ENCODE peak calls at places on chromosomes 3 and 15, in five cellular contexts. One of them, this sample, is unnamed.

GRCh38 chr3:122890077-122890484 is 95.2 kb downstream of the SLC49A4 start:
- DNase-seq in H1: peak
- DNase-seq in mesenchymal stem cell: peak
- DNase-seq in neuronal stem cell: peak
- DNase-seq in trophoblast cell: no peak
- DNase-seq in this sample: peak

GRCh38 chr3:58628823-58629562 is 37.6 kb downstream of the FAM3D start:
- DNase-seq in neuronal stem cell: no peak
- DNase-seq in H1: no peak
- DNase-seq in mesenchymal stem cell: no peak
- DNase-seq in trophoblast cell: no peak
- DNase-seq in this sample: no peak

GRCh38 chr3:57691411-57692133 is 1.3 kb downstream of the DENND6A start:
- DNase-seq in mesenchymal stem cell: peak
- DNase-seq in trophoblast cell: no peak
- DNase-seq in neuronal stem cell: no peak
- DNase-seq in H1: no peak
- DNase-seq in this sample: no peak

GRCh38 chr3:88824646-88825303 is 282.6 kb upstream of the EPHA3 start:
- DNase-seq in H1: no peak
- DNase-seq in neuronal stem cell: no peak
- DNase-seq in trophoblast cell: no peak
- DNase-seq in mesenchymal stem cell: peak
- DNase-seq in this sample: no peak

GRCh38 chr3:193686665-193687506 is 93.9 kb downstream of the OPA1 start:
- DNase-seq in trophoblast cell: no peak
- DNase-seq in neuronal stem cell: no peak
- DNase-seq in mesenchymal stem cell: no peak
- DNase-seq in H1: no peak
- DNase-seq in this sample: no peak

GRCh38 chr3:81173514-81173913 is 587.9 kb downstream of the GBE1 start:
- DNase-seq in H1: no peak
- DNase-seq in neuronal stem cell: no peak
- DNase-seq in trophoblast cell: peak
- DNase-seq in mesenchymal stem cell: no peak
- DNase-seq in this sample: peak

GRCh38 chr15:60396964-60397771 is 618 bp downstream of the ANXA2 start:
- DNase-seq in trophoblast cell: peak
- DNase-seq in mesenchymal stem cell: peak
- DNase-seq in neuronal stem cell: no peak
- DNase-seq in H1: peak
- DNase-seq in this sample: peak

GRCh38 chr15:63492541-63493077 is 11.8 kb upstream of the USP3 start:
- DNase-seq in neuronal stem cell: no peak
- DNase-seq in H1: no peak
- DNase-seq in mesenchymal stem cell: peak
- DNase-seq in trophoblast cell: no peak
- DNase-seq in this sample: no peak

GRCh38 chr3:16504242-16504641 is 9.3 kb downstream of the RFTN1 start:
- DNase-seq in H1: no peak
- DNase-seq in neuronal stem cell: no peak
- DNase-seq in trophoblast cell: no peak
- DNase-seq in mesenchymal stem cell: peak
- DNase-seq in this sample: no peak

GRCh38 chr15:65310431-65311137 is 6.1 kb downstream of the RNU5B-1 start:
- DNase-seq in H1: no peak
- DNase-seq in trophoblast cell: peak
- DNase-seq in neuronal stem cell: no peak
- DNase-seq in mesenchymal stem cell: peak
- DNase-seq in this sample: no peak

GRCh38 chr3:16085884-16086608 is 88.4 kb upstream of the GALNT15 start:
- DNase-seq in neuronal stem cell: no peak
- DNase-seq in trophoblast cell: no peak
- DNase-seq in mesenchymal stem cell: no peak
- DNase-seq in H1: no peak
- DNase-seq in this sample: no peak

GRCh38 chr15:52095597-52096262 is 16.8 kb downstream of the BCL2L10 start:
- DNase-seq in trophoblast cell: peak
- DNase-seq in mesenchymal stem cell: peak
- DNase-seq in neuronal stem cell: no peak
- DNase-seq in H1: no peak
- DNase-seq in this sample: no peak

GRCh38 chr3:68535782-68536181 is 396.6 kb downstream of the TAFA4 start:
- DNase-seq in neuronal stem cell: no peak
- DNase-seq in H1: no peak
- DNase-seq in trophoblast cell: no peak
- DNase-seq in mesenchymal stem cell: no peak
- DNase-seq in this sample: no peak

GRCh38 chr3:188890572-188891270 is 281.1 kb upstream of the TPRG1 start:
- DNase-seq in H1: no peak
- DNase-seq in neuronal stem cell: no peak
- DNase-seq in mesenchymal stem cell: peak
- DNase-seq in trophoblast cell: no peak
- DNase-seq in this sample: no peak

GRCh38 chr3:86938706-86939105 is 52.2 kb downstream of the VGLL3 start:
- DNase-seq in H1: no peak
- DNase-seq in trophoblast cell: no peak
- DNase-seq in mesenchymal stem cell: peak
- DNase-seq in neuronal stem cell: no peak
- DNase-seq in this sample: no peak

GRCh38 chr3:107880702-107881101 is 210.1 kb downstream of the CD47 start:
- DNase-seq in neuronal stem cell: no peak
- DNase-seq in H1: no peak
- DNase-seq in trophoblast cell: no peak
- DNase-seq in mesenchymal stem cell: no peak
- DNase-seq in this sample: no peak

GRCh38 chr3:16759227-16759903 is 125.4 kb upstream of the PLCL2 start:
- DNase-seq in H1: no peak
- DNase-seq in neuronal stem cell: no peak
- DNase-seq in trophoblast cell: peak
- DNase-seq in mesenchymal stem cell: no peak
- DNase-seq in this sample: no peak

GRCh38 chr3:62882676-62883228 is 7.5 kb upstream of the CADPS start:
- DNase-seq in mesenchymal stem cell: no peak
- DNase-seq in trophoblast cell: no peak
- DNase-seq in H1: no peak
- DNase-seq in neuronal stem cell: no peak
- DNase-seq in this sample: no peak

GRCh38 chr3:183226333-183226732 is 26.7 kb upstream of the B3GNT5 start:
- DNase-seq in mesenchymal stem cell: no peak
- DNase-seq in neuronal stem cell: no peak
- DNase-seq in trophoblast cell: no peak
- DNase-seq in H1: no peak
- DNase-seq in this sample: no peak

GRCh38 chr3:54056521-54056920 is 65.8 kb upstream of the CACNA2D3 start:
- DNase-seq in neuronal stem cell: no peak
- DNase-seq in trophoblast cell: peak
- DNase-seq in H1: no peak
- DNase-seq in mesenchymal stem cell: no peak
- DNase-seq in this sample: no peak

GRCh38 chr3:47606171-47606570 is 27.5 kb upstream of the CSPG5 start:
- DNase-seq in neuronal stem cell: no peak
- DNase-seq in H1: no peak
- DNase-seq in mesenchymal stem cell: no peak
- DNase-seq in trophoblast cell: no peak
- DNase-seq in this sample: no peak

GRCh38 chr3:129197341-129197740 is 13.6 kb upstream of the CNBP start:
- DNase-seq in trophoblast cell: peak
- DNase-seq in H1: no peak
- DNase-seq in neuronal stem cell: no peak
- DNase-seq in mesenchymal stem cell: peak
- DNase-seq in this sample: no peak

GRCh38 chr3:52554026-52554755 is 17.8 kb downstream of the UQCC5 start:
- DNase-seq in H1: no peak
- DNase-seq in mesenchymal stem cell: no peak
- DNase-seq in trophoblast cell: peak
- DNase-seq in neuronal stem cell: no peak
- DNase-seq in this sample: no peak

GRCh38 chr3:52784931-52785590 is 7.7 kb downstream of the ITIH1 start:
- DNase-seq in mesenchymal stem cell: no peak
- DNase-seq in trophoblast cell: no peak
- DNase-seq in neuronal stem cell: no peak
- DNase-seq in H1: no peak
- DNase-seq in this sample: no peak

GRCh38 chr3:189849262-189849661 is 218.1 kb downstream of the TP63 start:
- DNase-seq in mesenchymal stem cell: no peak
- DNase-seq in trophoblast cell: no peak
- DNase-seq in H1: no peak
- DNase-seq in neuronal stem cell: no peak
- DNase-seq in this sample: no peak

GRCh38 chr3:177474652-177475051 is 277.4 kb upstream of the TBL1XR1 start:
- DNase-seq in trophoblast cell: no peak
- DNase-seq in neuronal stem cell: no peak
- DNase-seq in mesenchymal stem cell: no peak
- DNase-seq in H1: no peak
- DNase-seq in this sample: no peak

GRCh38 chr15:50889589-50889988 is 18.9 kb upstream of the AP4E1 start:
- DNase-seq in neuronal stem cell: no peak
- DNase-seq in mesenchymal stem cell: no peak
- DNase-seq in trophoblast cell: no peak
- DNase-seq in H1: no peak
- DNase-seq in this sample: no peak

GRCh38 chr3:136577791-136578190 is 174.4 kb downstream of the STAG1 start:
- DNase-seq in trophoblast cell: no peak
- DNase-seq in H1: no peak
- DNase-seq in mesenchymal stem cell: no peak
- DNase-seq in neuronal stem cell: no peak
- DNase-seq in this sample: no peak

GRCh38 chr15:94346272-94346671 is 114.9 kb downstream of the MCTP2 start:
- DNase-seq in H1: no peak
- DNase-seq in trophoblast cell: no peak
- DNase-seq in mesenchymal stem cell: no peak
- DNase-seq in neuronal stem cell: no peak
- DNase-seq in this sample: no peak

GRCh38 chr3:196604548-196604947 is 34.9 kb upstream of the NRROS start:
- DNase-seq in H1: peak
- DNase-seq in mesenchymal stem cell: no peak
- DNase-seq in trophoblast cell: no peak
- DNase-seq in neuronal stem cell: no peak
- DNase-seq in this sample: no peak

GRCh38 chr15:99556010-99556409 is 9.8 kb upstream of the MEF2A start:
- DNase-seq in trophoblast cell: no peak
- DNase-seq in mesenchymal stem cell: no peak
- DNase-seq in H1: no peak
- DNase-seq in neuronal stem cell: no peak
- DNase-seq in this sample: no peak

GRCh38 chr3:10722921-10723320 is 93.1 kb upstream of the SLC6A11 start:
- DNase-seq in H1: no peak
- DNase-seq in trophoblast cell: no peak
- DNase-seq in mesenchymal stem cell: no peak
- DNase-seq in neuronal stem cell: no peak
- DNase-seq in this sample: peak
- H2BK12ac ChIP-seq in H1: no peak
- H2BK12ac ChIP-seq in trophoblast cell: no peak
- H2BK12ac ChIP-seq in mesenchymal stem cell: no peak
- H2BK12ac ChIP-seq in neuronal stem cell: no peak
- H2BK12ac ChIP-seq in this sample: no peak

GRCh38 chr15:96349034-96349932 is 18.8 kb downstream of the NR2F2 start:
- DNase-seq in trophoblast cell: no peak
- DNase-seq in H1: no peak
- DNase-seq in neuronal stem cell: no peak
- DNase-seq in mesenchymal stem cell: peak
- DNase-seq in this sample: no peak
- H3K23ac ChIP-seq in trophoblast cell: no peak
- H3K23ac ChIP-seq in H1: no peak
- H3K23ac ChIP-seq in neuronal stem cell: no peak
- H3K23ac ChIP-seq in mesenchymal stem cell: no peak
- H3K23ac ChIP-seq in this sample: no peak

GRCh38 chr15:67885848-67886247 is 46.0 kb upstream of the RNU6-1 start:
- DNase-seq in neuronal stem cell: no peak
- DNase-seq in trophoblast cell: no peak
- DNase-seq in mesenchymal stem cell: no peak
- DNase-seq in H1: no peak
- DNase-seq in this sample: no peak

GRCh38 chr15:67882487-67883227 is 42.8 kb upstream of the RNU6-1 start:
- DNase-seq in mesenchymal stem cell: peak
- DNase-seq in H1: no peak
- DNase-seq in neuronal stem cell: no peak
- DNase-seq in trophoblast cell: no peak
- DNase-seq in this sample: no peak

GRCh38 chr15:67883228-67883773 is 43.5 kb upstream of the RNU6-1 start:
- DNase-seq in H1: no peak
- DNase-seq in trophoblast cell: no peak
- DNase-seq in mesenchymal stem cell: no peak
- DNase-seq in neuronal stem cell: no peak
- DNase-seq in this sample: no peak

GRCh38 chr15:67884009-67884408 is 44.2 kb upstream of the RNU6-1 start:
- DNase-seq in mesenchymal stem cell: no peak
- DNase-seq in trophoblast cell: no peak
- DNase-seq in H1: no peak
- DNase-seq in neuronal stem cell: no peak
- DNase-seq in this sample: no peak

GRCh38 chr15:67884514-67885225 is 44.8 kb upstream of the RNU6-1 start:
- DNase-seq in mesenchymal stem cell: peak
- DNase-seq in H1: peak
- DNase-seq in neuronal stem cell: peak
- DNase-seq in trophoblast cell: peak
- DNase-seq in this sample: peak
- H3K4ac ChIP-seq in mesenchymal stem cell: peak
- H3K4ac ChIP-seq in H1: no peak
- H3K4ac ChIP-seq in neuronal stem cell: no peak
- H3K4ac ChIP-seq in trophoblast cell: no peak
- H3K4ac ChIP-seq in this sample: no peak

DNA sequence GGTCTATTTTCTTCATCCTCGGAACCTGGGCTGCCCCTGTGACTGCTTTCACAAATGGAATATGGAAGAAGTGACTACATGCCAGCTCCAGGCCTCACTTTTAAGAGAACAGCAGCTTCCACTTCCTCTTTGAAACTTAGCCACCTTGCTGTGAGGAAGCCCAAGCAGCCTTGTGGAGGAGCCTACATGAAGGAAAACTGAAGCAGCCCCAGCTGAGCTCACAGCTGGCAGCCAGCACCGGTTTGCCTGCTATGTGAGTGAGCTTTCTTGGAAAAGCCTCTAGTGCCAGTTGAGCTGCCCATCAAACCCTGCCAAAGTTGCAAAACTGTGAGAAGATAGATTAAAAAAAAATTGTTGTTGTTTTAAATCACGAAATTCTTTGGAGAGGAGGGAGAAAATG is 498.0 kb upstream of the PROK2 start:
- DNase-seq in H1: no peak
- DNase-seq in trophoblast cell: no peak
- DNase-seq in mesenchymal stem cell: no peak
- DNase-seq in neuronal stem cell: no peak
- DNase-seq in this sample: no peak
- H2BK12ac ChIP-seq in H1: no peak
- H2BK12ac ChIP-seq in trophoblast cell: no peak
- H2BK12ac ChIP-seq in mesenchymal stem cell: no peak
- H2BK12ac ChIP-seq in neuronal stem cell: no peak
- H2BK12ac ChIP-seq in this sample: no peak

DNA sequence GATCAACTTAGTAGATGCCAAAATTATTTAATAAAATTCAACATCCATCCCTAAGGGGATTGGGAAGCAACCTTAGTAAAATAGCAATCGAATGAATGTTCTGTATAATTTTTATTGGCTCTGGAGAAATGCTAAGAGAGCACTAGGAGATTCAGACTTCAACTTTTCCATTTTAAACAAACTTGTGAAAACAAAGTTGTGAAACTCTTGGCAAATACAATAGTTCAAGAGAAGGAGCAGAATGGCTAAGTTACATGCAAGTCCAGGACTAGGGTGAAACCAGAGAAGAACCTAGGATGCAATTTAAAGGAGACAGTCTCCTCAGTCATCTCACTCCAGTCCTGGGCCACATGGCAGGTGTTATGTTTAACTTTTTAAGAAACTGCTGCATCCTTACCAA is 16.7 kb upstream of the ZNF280D start:
- DNase-seq in mesenchymal stem cell: no peak
- DNase-seq in H1: no peak
- DNase-seq in neuronal stem cell: no peak
- DNase-seq in trophoblast cell: no peak
- DNase-seq in this sample: no peak
- H3K23ac ChIP-seq in mesenchymal stem cell: no peak
- H3K23ac ChIP-seq in H1: no peak
- H3K23ac ChIP-seq in neuronal stem cell: no peak
- H3K23ac ChIP-seq in trophoblast cell: no peak
- H3K23ac ChIP-seq in this sample: no peak

This sample was measured in H9.